ENCODE peak calls at places on chromosomes 3 and 15, in seven cellular contexts. O is left ventricle myocardium inferior, N is thyroid gland, B is Caco-2, J is K562, Q is left lung, L is ovary. M is an unnamed sample.

GRCh38 chr3:116743062-116743461 is 33.5 kb downstream of the TUSC7 start:
- DNase-seq in L (no peak), O (no peak), Q (no peak), B (no peak), N (peak; percentile 2), J (no peak), M (no peak)

GRCh38 chr3:30282052-30282708 is 324.2 kb upstream of the TGFBR2 start:
- DNase-seq in N (no peak), Q (no peak), B (no peak), L (no peak), O (no peak), J (no peak), M (no peak)

GRCh38 chr3:13654330-13655073 is 105.6 kb downstream of the FBLN2 start:
- DNase-seq in L (no peak), J (peak; percentile 49), O (no peak), N (no peak), Q (no peak), B (no peak), M (peak; percentile 16)

GRCh38 chr3:151838574-151839312 is 24.8 kb downstream of the AADAC start:
- DNase-seq in B (peak; percentile 60), L (peak; percentile 36), Q (no peak), O (no peak), N (peak; percentile 37), J (peak; percentile 48), M (no peak)

GRCh38 chr3:190617185-190617584 is 103.3 kb downstream of the IL1RAP start:
- DNase-seq in L (no peak), B (no peak), J (no peak), Q (peak; percentile 57), N (no peak), O (no peak), M (no peak)

GRCh38 chr15:100728371-100729201 is 126.2 kb downstream of the ASB7 start:
- DNase-seq in J (no peak), B (no peak), O (no peak), L (no peak), Q (no peak), N (no peak), M (no peak)

GRCh38 chr3:50607271-50608091 is 4.1 kb downstream of the CISH start:
- DNase-seq in B (no peak), Q (no peak), L (no peak), J (no peak), O (no peak), N (no peak), M (no peak)

GRCh38 chr3:133591271-133591742 is 17.8 kb downstream of the CDV3 start:
- DNase-seq in J (no peak), B (peak; percentile 23), O (no peak), N (no peak), Q (no peak), L (no peak), M (no peak)

GRCh38 chr15:74215958-74216357 is 13.4 kb upstream of the STRA6 start:
- DNase-seq in J (no peak), L (no peak), O (no peak), N (no peak), Q (no peak), B (no peak), M (no peak)

GRCh38 chr15:97077930-97078329 is 747.4 kb downstream of the NR2F2 start:
- DNase-seq in O (no peak), L (no peak), Q (no peak), J (no peak), B (no peak), N (no peak), M (no peak)

GRCh38 chr3:47865192-47865591 is 62.3 kb downstream of the DHX30 start:
- DNase-seq in J (no peak), N (no peak), B (no peak), L (no peak), O (no peak), Q (no peak), M (no peak)

GRCh38 chr3:53331871-53332270 is 15.5 kb downstream of the DCP1A start:
- DNase-seq in B (no peak), L (no peak), J (no peak), N (no peak), Q (no peak), O (no peak), M (no peak)

GRCh38 chr3:21551019-21551418 is 200.0 kb downstream of the ZNF385D start:
- DNase-seq in B (no peak), Q (no peak), O (no peak), L (no peak), J (no peak), N (no peak), M (no peak)

GRCh38 chr3:143439785-143440184 is 320.2 kb downstream of the CHST2 start:
- DNase-seq in O (no peak), L (no peak), Q (no peak), J (no peak), B (no peak), N (no peak), M (no peak)

GRCh38 chr15:66095871-66096710 is 157.5 kb downstream of the MEGF11 start:
- DNase-seq in L (no peak), O (no peak), B (no peak), J (no peak), Q (peak; percentile 13), N (no peak), M (no peak)

GRCh38 chr15:58386081-58386480 is 45.7 kb upstream of the LIPC start:
- DNase-seq in J (no peak), Q (no peak), B (no peak), L (no peak), O (no peak), N (no peak), M (no peak)

GRCh38 chr15:39869251-39869650 is 50.8 kb downstream of the GPR176 start:
- DNase-seq in J (no peak), Q (no peak), B (no peak), N (peak; percentile 44), O (no peak), L (no peak), M (no peak)

GRCh38 chr15:56918907-56919707 is 663 bp downstream of the TCF12 start:
- DNase-seq in B (peak; percentile 66), J (peak; percentile 58), L (peak; percentile 51), N (peak; percentile 46), O (peak; percentile 41), Q (peak; percentile 58), M (peak; percentile 49)

GRCh38 chr15:91227062-91227461 is 127.0 kb downstream of the SV2B start:
- DNase-seq in N (no peak), B (no peak), Q (no peak), O (no peak), L (no peak), J (no peak), M (no peak)

GRCh38 chr15:55588070-55588817 is at the start of gene PYGO1:
- DNase-seq in L (peak; percentile 59), Q (peak; percentile 68), N (peak; percentile 68), B (peak; percentile 78), J (peak; percentile 29), O (peak; percentile 61), M (peak; percentile 3)

GRCh38 chr3:105359098-105359762 is 7.5 kb upstream of the ALCAM start:
- DNase-seq in O (no peak), J (no peak), L (no peak), Q (no peak), B (no peak), N (no peak), M (no peak)

GRCh38 chr3:105365536-105366301 is 990 bp upstream of the ALCAM start:
- DNase-seq in L (peak; percentile 11), J (no peak), O (no peak), Q (peak; percentile 30), N (peak; percentile 56), B (no peak), M (no peak)

GRCh38 chr3:105365171-105365535 is 1.6 kb upstream of the ALCAM start:
- DNase-seq in O (no peak), L (no peak), N (no peak), B (no peak), J (no peak), Q (no peak), M (no peak)

GRCh38 chr3:105364113-105364512 is 2.6 kb upstream of the ALCAM start:
- DNase-seq in N (no peak), Q (no peak), B (no peak), L (no peak), O (no peak), J (no peak), M (no peak)

GRCh38 chr3:105362021-105362665 is 4.6 kb upstream of the ALCAM start:
- DNase-seq in B (no peak), N (no peak), J (no peak), Q (no peak), L (no peak), O (no peak), M (no peak)
- H3K4me1 ChIP-seq in B (peaks cover 4% of the 10 kb centered on the region), N (no peaks in the 10 kb centered on the region), J (no peaks in the 10 kb centered on the region), Q (peaks cover 30% of the 10 kb centered on the region), L (no peaks in the 10 kb centered on the region), O (peaks cover 16% of the 10 kb centered on the region), M (peaks cover 8% of the 10 kb centered on the region)

DNA sequence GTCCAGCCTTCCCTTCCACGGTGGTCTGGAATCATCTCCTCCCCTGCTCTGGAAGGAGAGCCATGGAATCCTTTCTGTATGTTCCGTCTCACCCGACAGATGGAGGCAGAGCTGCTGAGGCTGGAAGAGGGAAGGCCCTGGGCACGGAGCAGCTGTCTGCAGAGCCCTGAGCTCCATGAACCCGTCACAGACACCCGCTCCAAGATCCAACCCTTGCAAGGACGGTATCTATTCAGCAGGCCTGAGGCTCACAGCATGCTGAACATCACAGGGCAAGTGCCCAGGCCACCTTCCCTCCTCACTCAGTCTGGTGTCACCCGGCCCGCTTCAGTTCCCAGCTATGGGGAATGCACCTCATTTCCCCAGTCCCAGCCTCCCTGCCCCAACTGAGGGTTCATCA is 103.9 kb downstream of the LRIG1 start:
- DNase-seq in L (no peak), O (no peak), J (no peak), Q (no peak), B (no peak), N (no peak), M (no peak)
- H3K4me1 ChIP-seq in L (peaks cover 25% of the 10 kb centered on the region), O (peaks cover 62% of the 10 kb centered on the region), J (peaks cover 10% of the 10 kb centered on the region), Q (no peaks in the 10 kb centered on the region), B (no peaks in the 10 kb centered on the region), N (peaks cover 12% of the 10 kb centered on the region), M (peaks cover 27% of the 10 kb centered on the region)

DNA sequence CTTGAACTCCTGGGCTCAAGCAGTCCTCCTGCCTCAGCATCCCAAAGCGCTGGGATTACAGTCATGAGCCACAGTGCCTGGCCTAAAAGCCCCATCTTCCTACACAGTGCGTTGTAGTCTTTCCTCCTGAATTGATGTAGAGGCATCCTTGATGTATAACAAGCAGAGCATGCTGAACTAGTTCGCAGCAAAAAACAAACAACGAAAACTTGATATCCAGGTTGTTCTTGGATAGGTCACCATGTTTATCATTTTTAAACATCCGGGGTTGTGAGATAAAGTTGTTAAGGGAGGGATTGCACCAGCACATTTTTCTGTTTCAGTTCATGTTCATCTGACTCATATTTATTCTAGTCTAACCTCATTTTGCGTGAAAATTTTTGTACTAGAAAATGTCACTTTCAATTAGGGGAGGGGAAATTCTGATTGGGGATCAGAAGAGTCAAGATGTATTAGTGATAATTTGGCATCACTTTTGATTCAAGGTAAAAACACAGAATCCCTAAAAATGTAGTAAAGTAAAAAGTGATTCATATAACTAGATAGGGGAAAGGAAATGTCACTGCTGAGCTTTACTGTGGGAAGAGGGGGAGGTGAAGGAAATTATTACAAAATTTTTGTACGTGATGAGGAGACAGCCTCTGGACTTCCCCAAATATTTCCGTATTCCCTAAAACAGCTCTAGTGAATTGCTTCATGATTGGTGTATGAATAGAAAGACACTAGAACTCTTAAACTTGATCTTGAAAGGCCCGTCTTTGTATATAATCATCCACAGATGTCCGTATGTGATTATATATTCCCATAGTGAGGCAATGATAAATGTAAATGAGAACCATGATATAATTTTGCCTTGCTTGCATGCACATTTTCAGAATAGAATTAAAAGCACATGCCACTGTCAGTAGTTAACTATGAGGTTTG is 22.9 kb downstream of the RAB8B start:
- DNase-seq in L (no peak), N (no peak), J (peak; percentile 44), B (peak; percentile 43), O (no peak), Q (no peak), M (no peak)
- H3K4me1 ChIP-seq in L (peaks cover 17% of the 10 kb centered on the region), N (no peaks in the 10 kb centered on the region), J (peaks cover 56% of the 10 kb centered on the region), B (peaks cover 24% of the 10 kb centered on the region), O (peaks cover 41% of the 10 kb centered on the region), Q (peaks cover 63% of the 10 kb centered on the region), M (peaks cover 68% of the 10 kb centered on the region)

GRCh38 chr15:72227720-72228119 is 3.3 kb downstream of the PKM start:
- DNase-seq in B (no peak), N (no peak), J (no peak), O (no peak), Q (no peak), L (no peak), M (no peak)
- H3K4me1 ChIP-seq in B (peaks cover 28% of the 10 kb centered on the region), N (peaks cover 36% of the 10 kb centered on the region), J (peaks cover 45% of the 10 kb centered on the region), O (peaks cover 93% of the 10 kb centered on the region), Q (peaks cover 77% of the 10 kb centered on the region), L (peaks cover 20% of the 10 kb centered on the region), M (peaks cover 64% of the 10 kb centered on the region)